ENCODE peak calls at places on chromosomes 1 and 21, in ten cellular contexts. K, Q, G, H, B, T, N, J, Z and W are unnamed samples.

GRCh38 chr1:111334169-111334568 is 43.5 kb downstream of the CHIA start:
- DNase-seq in K (no peak), Q (peak; percentile 51), G (peak; percentile 19), H (no peak), B (peak; percentile 54), T (peak; percentile 53), N (no peak), J (no peak), Z (peak; percentile 32), W (no peak)

GRCh38 chr1:206734499-206735142 is 36.0 kb upstream of the IL19 start:
- DNase-seq in K (no peak), Q (peak; percentile 28), G (no peak), H (no peak), B (peak; percentile 85), T (peak; percentile 60), N (no peak), J (no peak), Z (no peak), W (no peak)

GRCh38 chr1:159879977-159880376 is 17.5 kb upstream of the VSIG8 start:
- DNase-seq in K (no peak), Q (peak; percentile 78), G (no peak), H (no peak), B (no peak), T (no peak), N (no peak), J (no peak), Z (no peak), W (no peak)

GRCh38 chr1:198096390-198096789 is 60.4 kb upstream of the NEK7 start:
- DNase-seq in K (no peak), Q (no peak), G (no peak), H (no peak), B (no peak), T (no peak), N (no peak), J (no peak), Z (no peak), W (no peak)

GRCh38 chr1:93132638-93133037 is 47.6 kb downstream of the TMED5 start:
- DNase-seq in K (no peak), Q (no peak), G (no peak), H (no peak), B (no peak), T (no peak), N (no peak), J (no peak), Z (no peak), W (no peak)

GRCh38 chr1:14435368-14436023 is 163.0 kb upstream of the KAZN start:
- DNase-seq in K (no peak), Q (no peak), G (no peak), H (no peak), B (no peak), T (no peak), N (no peak), J (no peak), Z (no peak), W (no peak)

GRCh38 chr1:184954232-184954995 is 19.9 kb downstream of the NIBAN1 start:
- DNase-seq in K (no peak), Q (no peak), G (no peak), H (no peak), B (no peak), T (no peak), N (no peak), J (no peak), Z (no peak), W (no peak)

GRCh38 chr21:43703068-43703880 is 15.7 kb upstream of the PDXK start:
- DNase-seq in K (no peak), Q (peak; percentile 92), G (peak; percentile 71), H (peak; percentile 53), B (peak; percentile 49), T (peak; percentile 80), N (no peak), J (no peak), Z (peak; percentile 72), W (no peak)

DNA sequence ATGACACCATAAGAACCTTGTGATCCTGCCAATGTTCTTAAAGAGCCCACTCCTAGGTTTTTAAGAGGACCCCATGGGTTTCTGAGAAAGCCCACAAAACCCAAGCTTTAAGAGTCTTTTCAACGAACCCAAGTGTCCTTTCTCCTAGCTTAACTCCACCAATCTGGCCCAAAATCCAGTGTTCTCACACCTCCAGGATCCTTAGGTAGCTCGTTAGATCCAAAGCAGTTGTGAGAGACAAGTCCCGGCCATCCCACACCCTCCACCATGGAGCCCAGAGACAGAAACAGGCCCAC is 1.7 kb downstream of the DENND4B start:
- DNase-seq in K (no peak), Q (no peak), G (no peak), H (no peak), B (no peak), T (no peak), N (no peak), J (no peak), Z (no peak), W (no peak)
- H3K4me3 ChIP-seq in K (peak overlapping the region; percentile 92), Q (peak overlapping the region; percentile 85), G (peak overlapping the region; percentile 91), H (peak overlapping the region; percentile 91), B (peak overlapping the region; percentile 71), T (peak overlapping the region; percentile 92), N (peak overlapping the region; percentile 97), J (peak overlapping the region; percentile 97), Z (peak overlapping the region; percentile 89), W (peak overlapping the region; percentile 87)

GRCh38 chr1:40766560-40766959 is 17.0 kb upstream of the KCNQ4 start:
- DNase-seq in K (no peak), Q (no peak), G (no peak), H (no peak), B (no peak), T (no peak), N (no peak), J (no peak), Z (no peak), W (no peak)

GRCh38 chr1:40766017-40766416 is 17.6 kb upstream of the KCNQ4 start:
- DNase-seq in K (no peak), Q (no peak), G (no peak), H (no peak), B (no peak), T (no peak), N (no peak), J (no peak), Z (no peak), W (no peak)

GRCh38 chr1:40769815-40770214 is 13.8 kb upstream of the KCNQ4 start:
- DNase-seq in K (no peak), Q (no peak), G (no peak), H (peak; percentile 32), B (no peak), T (no peak), N (no peak), J (no peak), Z (no peak), W (no peak)

GRCh38 chr1:40770296-40771070 is 13.1 kb upstream of the KCNQ4 start:
- DNase-seq in K (no peak), Q (no peak), G (no peak), H (no peak), B (no peak), T (no peak), N (no peak), J (no peak), Z (no peak), W (no peak)

DNA sequence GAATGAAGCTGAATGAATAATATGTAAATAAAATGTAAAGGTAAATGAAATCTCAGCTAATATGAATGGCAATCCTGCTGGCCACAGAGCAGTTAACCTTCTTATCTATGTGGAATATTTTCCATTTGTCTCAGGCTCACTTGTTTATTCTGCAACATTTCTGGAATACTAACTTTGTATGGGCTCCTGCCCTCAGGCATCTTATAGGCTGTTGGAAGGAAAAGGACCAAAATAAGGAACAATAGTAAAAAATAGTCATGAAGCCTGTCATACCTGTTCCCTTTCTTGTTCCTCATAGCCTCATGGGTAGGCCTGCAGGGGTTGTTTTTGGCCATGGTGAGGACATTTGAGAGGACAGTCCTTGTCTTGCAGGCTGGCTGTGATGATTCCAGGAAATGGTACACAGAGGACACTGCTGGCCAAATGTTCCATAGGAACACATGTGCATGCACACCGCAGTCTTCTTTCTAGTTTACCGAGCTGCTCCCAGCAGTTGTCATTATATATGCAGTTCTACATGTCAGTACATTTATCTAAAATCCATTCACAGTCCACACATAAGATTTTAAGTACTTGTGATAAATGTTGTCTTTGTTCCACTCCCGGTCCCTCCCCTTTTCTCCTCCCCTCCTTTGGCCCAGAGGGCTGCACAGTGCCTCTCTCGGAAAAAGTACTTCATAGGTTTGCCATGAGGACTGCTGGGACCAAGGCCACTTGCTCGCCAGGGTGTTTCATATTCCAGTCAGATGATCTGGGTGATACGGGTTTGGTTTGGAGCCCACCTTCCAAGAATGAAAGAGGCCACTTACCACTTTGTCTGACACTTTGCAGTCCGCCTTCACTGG is 15.2 kb upstream of the KCNQ4 start:
- DNase-seq in K (no peak), Q (no peak), G (no peak), H (no peak), B (no peak), T (no peak), N (no peak), J (no peak), Z (no peak), W (no peak)
- TF ChIP-seq CTCF in K (no peak), Q (no peak), G (no peak), H (no peak), B (no peak), T (no peak), N (no peak), J (no peak), Z (no peak), W (no peak)

DNA sequence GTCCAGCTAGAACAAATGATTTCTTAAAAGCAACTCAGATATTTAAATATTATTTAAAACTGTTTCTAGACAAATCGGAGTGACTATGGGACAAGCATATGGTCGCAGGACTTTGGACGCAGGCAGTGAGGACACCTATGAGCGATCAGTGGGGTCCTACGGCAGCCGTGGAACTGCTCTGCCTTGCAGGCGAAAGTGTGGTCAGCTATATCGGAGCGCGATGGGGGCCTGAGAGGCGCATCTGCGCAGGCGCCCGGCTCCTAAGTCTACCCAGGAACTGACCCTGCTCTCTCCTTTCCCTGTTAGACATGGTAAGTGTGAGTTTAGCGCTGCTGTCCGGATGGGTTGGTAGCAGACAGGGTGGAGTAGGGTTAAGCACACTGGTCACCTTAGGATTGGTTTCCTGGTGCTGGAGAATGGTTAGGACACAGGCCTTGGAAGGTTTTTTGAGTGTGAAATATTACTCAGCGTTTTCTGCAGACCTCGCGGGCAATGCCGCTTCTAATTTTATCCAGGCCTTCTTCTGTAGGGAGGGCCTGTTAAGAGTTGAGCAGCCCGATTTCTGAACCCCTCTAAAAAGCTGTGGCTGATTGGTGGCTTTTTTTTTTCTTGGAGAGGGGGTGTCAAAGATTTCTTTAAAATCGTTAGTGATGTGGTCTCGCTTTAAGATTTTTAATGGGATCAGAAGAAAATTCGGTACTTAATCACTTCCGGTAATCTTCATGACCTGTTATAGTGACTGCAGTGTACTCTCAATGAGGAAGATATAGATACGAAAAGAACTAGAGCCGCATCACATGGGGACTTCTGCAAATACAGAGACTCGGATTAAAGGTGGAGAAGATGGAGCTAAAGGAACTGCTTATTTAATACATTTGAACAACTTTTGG is at the start of gene RABGGTB:
- DNase-seq in K (peak; percentile 88), Q (peak; percentile 93), G (peak; percentile 93), H (peak; percentile 96), B (peak; percentile 94), T (peak; percentile 95), N (peak; percentile 93), J (peak; percentile 96), Z (peak; percentile 96), W (peak; percentile 92)
- H3K4me3 ChIP-seq in K (peak within 1 kb of the TSS; percentile 64), Q (peak within 1 kb of the TSS; percentile 99), G (peak within 1 kb of the TSS; percentile 87), H (peak within 1 kb of the TSS; percentile 82), B (peak within 1 kb of the TSS; percentile 73), T (peak within 1 kb of the TSS; percentile 59), N (peak within 1 kb of the TSS; percentile 79), J (peak within 1 kb of the TSS; percentile 79), Z (peak within 1 kb of the TSS; percentile 83), W (peak within 1 kb of the TSS; percentile 59)

GRCh38 chr1:51220548-51220947 is 15.5 kb upstream of the RNF11 start:
- DNase-seq in K (no peak), Q (no peak), G (no peak), H (no peak), B (no peak), T (no peak), N (no peak), J (no peak), Z (no peak), W (no peak)

GRCh38 chr1:51215169-51215568 is 20.9 kb upstream of the RNF11 start:
- DNase-seq in K (no peak), Q (peak; percentile 33), G (no peak), H (no peak), B (no peak), T (no peak), N (no peak), J (no peak), Z (no peak), W (no peak)

GRCh38 chr1:51216631-51217030 is 19.4 kb upstream of the RNF11 start:
- DNase-seq in K (no peak), Q (no peak), G (no peak), H (no peak), B (no peak), T (no peak), N (no peak), J (no peak), Z (no peak), W (no peak)

GRCh38 chr1:51217101-51217500 is 19.0 kb upstream of the RNF11 start:
- DNase-seq in K (no peak), Q (no peak), G (no peak), H (no peak), B (no peak), T (no peak), N (no peak), J (no peak), Z (no peak), W (no peak)

GRCh38 chr1:51218570-51218969 is 17.5 kb upstream of the RNF11 start:
- DNase-seq in K (no peak), Q (no peak), G (no peak), H (no peak), B (no peak), T (no peak), N (no peak), J (no peak), Z (no peak), W (no peak)
- TF ChIP-seq CTCF in K (no peak), Q (no peak), G (no peak), H (no peak), B (no peak), T (no peak), N (no peak), J (no peak), Z (no peak), W (no peak)